ENCODE peak calls at places on chromosomes 12 and 14, in four cellular contexts. I is AG04450, M is heart right ventricle, J is choroid plexus epithelial cell. N is an unnamed sample.

GRCh38 chr12:64452559-64453329 is 824 bp downstream of the TBK1 start:
- DNase-seq in I (peak; percentile 41), J (peak; percentile 89), M (no peak), N (peak; percentile 89)

GRCh38 chr14:75702606-75703261 is 41.7 kb downstream of the TTLL5 start:
- DNase-seq in J (peak; percentile 27), I (no peak), M (no peak), N (peak; percentile 47)

GRCh38 chr12:119913931-119914330 is 36.8 kb upstream of the CIT start:
- DNase-seq in M (no peak), I (no peak), J (no peak), N (no peak)

GRCh38 chr12:60148831-60149230 is 553.0 kb downstream of the SLC16A7 start:
- DNase-seq in M (no peak), J (peak; percentile 88), I (peak; percentile 65), N (peak; percentile 86)

GRCh38 chr12:28413455-28414109 is 223.3 kb downstream of the CCDC91 start:
- DNase-seq in I (no peak), M (no peak), J (no peak), N (no peak)

GRCh38 chr12:69129014-69129413 is 110.4 kb upstream of the CPSF6 start:
- DNase-seq in J (peak; percentile 72), M (no peak), I (no peak), N (peak; percentile 13)

GRCh38 chr12:32612658-32613614 is 66.2 kb upstream of the DNM1L start:
- DNase-seq in J (peak; percentile 7), M (no peak), I (no peak), N (peak; percentile 4)

GRCh38 chr14:65549429-65549828 is 136.9 kb downstream of the FUT8 start:
- DNase-seq in J (no peak), I (no peak), M (no peak), N (no peak)

GRCh38 chr14:68464716-68465115 is 328.2 kb downstream of the ZFP36L1 start:
- DNase-seq in J (peak; percentile 65), I (no peak), M (no peak), N (no peak)

GRCh38 chr12:46064548-46064947 is 74.2 kb upstream of the SCAF11 start:
- DNase-seq in J (no peak), M (no peak), I (no peak), N (no peak)

GRCh38 chr14:54440037-54440436 is 1.1 kb downstream of the CNIH1 start:
- DNase-seq in J (peak; percentile 34), I (no peak), M (no peak), N (peak; percentile 51)

GRCh38 chr12:94305293-94305957 is 154.2 kb downstream of the CEP83 start:
- DNase-seq in M (no peak), I (peak; percentile 62), J (peak; percentile 91), N (no peak)

GRCh38 chr12:6603095-6603567 is 4.0 kb downstream of the CHD4 start:
- DNase-seq in I (no peak), M (peak; percentile 69), J (peak; percentile 55), N (peak; percentile 48)

GRCh38 chr14:103198429-103199140 is 75.3 kb downstream of the TNFAIP2 start:
- DNase-seq in J (peak; percentile 64), M (no peak), I (peak; percentile 27), N (peak; percentile 76)

GRCh38 chr12:2648406-2648805 is 146.4 kb upstream of the FKBP4 start:
- DNase-seq in I (no peak), M (no peak), J (no peak), N (no peak)

GRCh38 chr12:103647267-103647666 is 60.2 kb downstream of the STAB2 start:
- DNase-seq in M (no peak), J (peak; percentile 85), I (no peak), N (peak; percentile 73)

GRCh38 chr12:19277707-19278106 is 148.2 kb downstream of the PLEKHA5 start:
- DNase-seq in I (no peak), J (no peak), M (no peak), N (no peak)

GRCh38 chr14:82488473-82488872 is 954.8 kb upstream of the SEL1L start:
- DNase-seq in J (no peak), M (no peak), I (no peak), N (no peak)

GRCh38 chr14:104895786-104896642 is 28.7 kb upstream of the PLD4 start:
- DNase-seq in M (peak; percentile 28), J (no peak), I (no peak), N (no peak)

GRCh38 chr12:4987076-4987775 is 56.5 kb upstream of the KCNA5 start:
- DNase-seq in M (no peak), I (no peak), J (no peak), N (no peak)

GRCh38 chr12:2613674-2614073 is 181.1 kb upstream of the FKBP4 start:
- DNase-seq in I (peak; percentile 91), J (peak; percentile 96), M (no peak), N (peak; percentile 91)

GRCh38 chr14:39181693-39182047 is 6.6 kb downstream of the PNN start:
- DNase-seq in M (no peak), I (no peak), J (no peak), N (no peak)

GRCh38 chr12:26795899-26796298 is 37.1 kb downstream of the ITPR2 start:
- DNase-seq in M (no peak), J (no peak), I (no peak), N (no peak)

GRCh38 chr12:8637244-8637643 is 24.6 kb upstream of the AICDA start:
- DNase-seq in J (no peak), M (no peak), I (no peak), N (no peak)

GRCh38 chr14:22460461-22461195 is 128.4 kb downstream of the DAD1 start:
- DNase-seq in I (no peak), M (no peak), J (peak; percentile 55), N (no peak)

GRCh38 chr12:15393037-15393436 is 70.7 kb downstream of the PTPRO start:
- DNase-seq in I (no peak), J (no peak), M (no peak), N (no peak)

GRCh38 chr14:93525691-93526451 is 95.1 kb downstream of the UNC79 start:
- DNase-seq in J (peak; percentile 1), M (no peak), I (no peak), N (no peak)

GRCh38 chr14:51157012-51157411 is 62.1 kb upstream of the TRIM9 start:
- DNase-seq in M (no peak), I (no peak), J (peak; percentile 69), N (peak; percentile 48)

GRCh38 chr14:81656811-81657210 is 123.2 kb upstream of the SEL1L start:
- DNase-seq in J (no peak), M (no peak), I (no peak), N (no peak)

GRCh38 chr14:57323703-57324102 is 54.9 kb downstream of the AP5M1 start:
- DNase-seq in J (no peak), I (no peak), M (no peak), N (no peak)

GRCh38 chr12:96500686-96501085 is 11.3 kb downstream of the CFAP54 start:
- DNase-seq in M (no peak), J (peak; percentile 61), I (no peak), N (peak; percentile 61)

GRCh38 chr14:72256055-72256454 is 323.8 kb downstream of the RGS6 start:
- DNase-seq in M (no peak), J (no peak), I (no peak), N (no peak)

GRCh38 chr14:102754370-102755262 is 22.6 kb upstream of the TRAF3 start:
- DNase-seq in J (no peak), M (no peak), I (no peak), N (no peak)

DNA sequence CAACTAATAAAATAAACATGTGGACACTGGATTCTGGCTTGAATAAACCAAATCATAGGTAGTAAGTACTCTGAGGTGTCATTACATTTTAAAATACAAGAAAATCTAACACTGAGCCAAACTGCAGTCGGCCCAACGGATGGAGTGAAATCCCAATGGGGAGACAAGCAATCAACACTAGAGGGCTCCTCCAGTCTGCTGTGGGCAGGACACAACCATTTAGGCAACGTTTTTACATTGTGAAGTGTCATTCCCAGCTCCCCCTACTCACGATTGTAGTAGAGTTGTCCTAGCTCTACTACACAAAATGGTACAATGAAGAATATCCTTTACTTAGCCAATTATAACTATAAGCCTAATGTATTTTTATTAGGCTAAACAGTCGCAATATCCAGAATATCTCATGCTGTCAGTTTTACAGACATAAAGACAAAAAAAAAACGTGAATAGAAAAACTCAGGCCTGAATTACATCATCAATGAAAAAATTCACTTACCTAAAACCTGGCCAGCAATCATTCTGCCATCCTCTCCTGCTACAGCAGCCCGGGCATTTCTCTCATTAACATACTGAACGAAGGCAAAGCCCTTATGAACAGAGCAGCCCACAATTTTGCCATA is 35.7 kb downstream of the HNRNPC start:
- DNase-seq in M (no peak), J (peak; percentile 42), I (no peak), N (no peak)
- TF ChIP-seq CTCF in M (peak; percentile 41), J (peak; percentile 66), I (peak; percentile 24), N (peak; percentile 42)

DNA sequence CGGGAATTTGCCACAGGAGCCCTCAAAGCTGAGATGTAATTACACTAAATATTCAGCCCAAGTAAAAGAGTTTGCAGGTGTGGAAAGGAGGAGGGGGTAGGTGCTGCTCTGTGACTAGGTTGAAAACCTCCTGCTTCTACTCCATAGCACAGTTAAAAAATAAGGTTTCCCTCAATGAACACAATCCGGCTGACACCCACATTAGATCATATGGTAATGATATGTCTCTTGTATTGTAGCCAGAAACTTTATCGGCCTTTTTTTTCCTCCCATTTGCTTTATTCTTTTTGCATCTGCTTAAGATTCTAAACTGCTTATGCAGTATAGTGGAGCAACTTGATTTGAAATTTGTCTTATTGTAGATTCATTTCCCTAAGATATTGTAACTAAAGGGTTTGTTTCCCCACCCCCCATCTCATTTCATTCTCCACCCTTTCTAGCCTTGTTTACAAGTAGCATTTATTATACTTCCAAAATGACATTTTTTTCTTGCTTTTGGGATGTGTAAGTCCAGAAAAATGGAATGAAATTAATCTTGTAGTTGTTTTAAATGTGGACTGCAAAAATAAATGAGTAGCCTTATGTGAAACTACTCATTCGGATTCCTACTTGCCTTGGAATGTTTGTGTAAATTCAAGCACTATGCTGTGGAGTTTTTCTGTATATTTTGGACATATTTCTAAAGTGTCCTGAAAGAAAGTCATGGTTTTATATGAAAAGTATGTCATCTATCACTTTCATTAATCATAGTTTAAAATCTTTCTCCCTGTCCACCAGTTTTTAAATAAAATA is at the start of gene DCN:
- DNase-seq in I (no peak), M (no peak), J (peak; percentile 65), N (peak; percentile 66)
- H3K4me3 ChIP-seq in I (peak within 1 kb of the TSS; percentile 53), M (peak within 1 kb of the TSS; percentile 46), J (peak within 1 kb of the TSS; percentile 64), N (peak within 1 kb of the TSS; percentile 72)

GRCh38 chr12:132314035-132314434 is 15.4 kb downstream of the GALNT9 start:
- DNase-seq in J (no peak), I (no peak), M (no peak), N (no peak)
- TF ChIP-seq CTCF in J (no peak), I (no peak), M (no peak), N (no peak)

DNA sequence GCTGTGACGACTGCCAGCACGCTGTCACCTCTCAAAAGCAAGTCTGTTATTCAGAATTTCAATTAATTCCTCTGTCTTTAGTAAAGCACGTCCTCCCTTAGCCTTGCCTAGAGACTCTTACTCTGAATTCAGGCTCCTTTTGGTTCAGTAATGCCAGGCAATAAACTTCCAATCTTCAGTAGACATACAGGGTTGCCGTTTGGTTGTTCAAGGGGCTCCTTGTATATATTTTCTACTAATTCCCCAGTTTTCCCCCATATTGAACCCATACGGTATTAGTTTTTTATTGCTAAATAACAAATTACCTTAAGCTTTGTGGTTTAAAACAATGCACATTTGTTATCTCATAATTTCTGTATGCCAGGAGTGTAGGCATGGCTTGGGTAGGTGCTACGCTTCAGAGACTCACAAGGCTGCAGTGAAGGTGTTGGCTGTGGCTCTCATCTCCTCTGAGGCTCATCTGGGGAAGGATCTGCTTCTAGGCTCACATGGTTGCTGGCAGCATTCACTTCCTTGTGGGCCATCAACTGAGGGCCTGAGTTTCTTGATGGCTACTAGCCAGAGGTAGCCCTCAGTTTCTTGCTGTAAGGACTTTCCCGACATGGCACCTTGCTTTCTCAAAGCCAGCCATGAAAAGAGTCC is 7.3 kb upstream of the CLECL1 start:
- DNase-seq in J (no peak), M (no peak), I (no peak), N (no peak)
- H3K4me3 ChIP-seq in J (peak overlapping the region; percentile 41), M (peak overlapping the region; percentile 39), I (peak overlapping the region; percentile 42), N (peak overlapping the region; percentile 32)